ENCODE peak calls at places on chromosomes 2 and 18, in ten cellular contexts. V is fibroblast of lung, Q is GM12865, W is neural progenitor cell, I is AG09309, T is PC-9, G is osteocyte, E is stomach, A is mammary epithelial cell, U is WTC11. Z is an unnamed sample.

GRCh38 chr2:72145658-72146329 is 1.9 kb downstream of the CYP26B1 start:
- DNase-seq in V (no peak), Q (no peak), W (no peak), I (no peak), T (no peak), G (peak), E (no peak), A (no peak), U (no peak), Z (no peak)

GRCh38 chr2:203650860-203651613 is 55.4 kb upstream of the CD28 start:
- DNase-seq in V (peak), Q (peak), W (peak), I (no peak), T (no peak), G (no peak), E (peak), A (peak), U (no peak), Z (peak)

GRCh38 chr2:169221745-169222369 is 140.5 kb downstream of the LRP2 start:
- DNase-seq in V (peak), Q (no peak), W (no peak), I (no peak), T (no peak), G (no peak), E (no peak), A (peak), U (no peak), Z (peak)

GRCh38 chr2:147659051-147659450 is 185.8 kb upstream of the ACVR2A start:
- DNase-seq in V (peak), Q (no peak), W (no peak), I (no peak), T (no peak), G (no peak), E (no peak), A (no peak), U (no peak), Z (no peak)

GRCh38 chr2:212539145-212539880 is 711 bp upstream of the ERBB4 start:
- DNase-seq in V (peak), Q (peak), W (peak), I (no peak), T (no peak), G (no peak), E (peak), A (no peak), U (peak), Z (peak)

GRCh38 chr2:112728384-112729175 is 7.8 kb downstream of the NT5DC4 start:
- DNase-seq in V (no peak), Q (no peak), W (no peak), I (no peak), T (no peak), G (peak), E (no peak), A (no peak), U (no peak), Z (no peak)

GRCh38 chr2:111662771-111663470 is 221.1 kb downstream of the ANAPC1 start:
- DNase-seq in V (peak), Q (peak), W (no peak), I (no peak), T (no peak), G (peak), E (no peak), A (peak), U (no peak), Z (no peak)

GRCh38 chr2:20093263-20094141 is 42.1 kb upstream of the LAPTM4A start:
- DNase-seq in V (peak), Q (peak), W (peak), I (peak), T (peak), G (no peak), E (peak), A (peak), U (peak), Z (peak)

GRCh38 chr2:55620123-55620779 is 2.8 kb upstream of the PPP4R3B start:
- DNase-seq in V (no peak), Q (peak), W (peak), I (no peak), T (no peak), G (no peak), E (no peak), A (peak), U (peak), Z (no peak)

GRCh38 chr2:128260239-128261138 is 58.2 kb downstream of the HS6ST1 start:
- DNase-seq in V (peak), Q (no peak), W (peak), I (peak), T (peak), G (peak), E (peak), A (peak), U (peak), Z (peak)

GRCh38 chr2:195737531-195738162 is 80.6 kb downstream of the SLC39A10 start:
- DNase-seq in V (peak), Q (no peak), W (no peak), I (no peak), T (no peak), G (no peak), E (no peak), A (no peak), U (no peak), Z (no peak)

GRCh38 chr18:54232485-54233227 is 8.2 kb upstream of the MBD2 start:
- DNase-seq in V (no peak), Q (no peak), W (peak), I (no peak), T (no peak), G (no peak), E (no peak), A (no peak), U (no peak), Z (no peak)

GRCh38 chr2:28624798-28625701 is 126.6 kb upstream of the PPP1CB start:
- DNase-seq in V (peak), Q (peak), W (peak), I (no peak), T (peak), G (no peak), E (peak), A (no peak), U (no peak), Z (no peak)

GRCh38 chr18:70249118-70249517 is 39.7 kb upstream of the SOCS6 start:
- DNase-seq in V (peak), Q (no peak), W (no peak), I (peak), T (no peak), G (no peak), E (no peak), A (peak), U (no peak), Z (no peak)

GRCh38 chr2:129008055-129008880 is 689.6 kb upstream of the HS6ST1 start:
- DNase-seq in V (peak), Q (no peak), W (no peak), I (no peak), T (no peak), G (no peak), E (no peak), A (peak), U (no peak), Z (no peak)

GRCh38 chr2:1816414-1816911 is 72.1 kb upstream of the PXDN start:
- DNase-seq in V (peak), Q (no peak), W (no peak), I (no peak), T (no peak), G (no peak), E (no peak), A (no peak), U (no peak), Z (no peak)

GRCh38 chr2:241029599-241030332 is 31.3 kb downstream of the SNED1 start:
- DNase-seq in V (no peak), Q (no peak), W (no peak), I (no peak), T (no peak), G (peak), E (no peak), A (no peak), U (no peak), Z (no peak)

GRCh38 chr2:53515435-53516332 is 251.9 kb upstream of the CHAC2 start:
- DNase-seq in V (peak), Q (peak), W (peak), I (no peak), T (no peak), G (no peak), E (no peak), A (peak), U (peak), Z (no peak)
- TF ChIP-seq CTCF in V (no peak), Q (no peak), W (peak), I (peak), T (peak), G (no peak), E (no peak), A (no peak), U (no peak), Z (no peak)

GRCh38 chr18:21242141-21243040 is at the start of gene GREB1L:
- DNase-seq in V (peak), Q (peak), W (peak), I (no peak), T (peak), G (no peak), E (peak), A (peak), U (peak), Z (peak)
- TF ChIP-seq CTCF in V (no peak), Q (no peak), W (peak), I (no peak), T (no peak), G (peak), E (no peak), A (no peak), U (no peak), Z (peak)

DNA sequence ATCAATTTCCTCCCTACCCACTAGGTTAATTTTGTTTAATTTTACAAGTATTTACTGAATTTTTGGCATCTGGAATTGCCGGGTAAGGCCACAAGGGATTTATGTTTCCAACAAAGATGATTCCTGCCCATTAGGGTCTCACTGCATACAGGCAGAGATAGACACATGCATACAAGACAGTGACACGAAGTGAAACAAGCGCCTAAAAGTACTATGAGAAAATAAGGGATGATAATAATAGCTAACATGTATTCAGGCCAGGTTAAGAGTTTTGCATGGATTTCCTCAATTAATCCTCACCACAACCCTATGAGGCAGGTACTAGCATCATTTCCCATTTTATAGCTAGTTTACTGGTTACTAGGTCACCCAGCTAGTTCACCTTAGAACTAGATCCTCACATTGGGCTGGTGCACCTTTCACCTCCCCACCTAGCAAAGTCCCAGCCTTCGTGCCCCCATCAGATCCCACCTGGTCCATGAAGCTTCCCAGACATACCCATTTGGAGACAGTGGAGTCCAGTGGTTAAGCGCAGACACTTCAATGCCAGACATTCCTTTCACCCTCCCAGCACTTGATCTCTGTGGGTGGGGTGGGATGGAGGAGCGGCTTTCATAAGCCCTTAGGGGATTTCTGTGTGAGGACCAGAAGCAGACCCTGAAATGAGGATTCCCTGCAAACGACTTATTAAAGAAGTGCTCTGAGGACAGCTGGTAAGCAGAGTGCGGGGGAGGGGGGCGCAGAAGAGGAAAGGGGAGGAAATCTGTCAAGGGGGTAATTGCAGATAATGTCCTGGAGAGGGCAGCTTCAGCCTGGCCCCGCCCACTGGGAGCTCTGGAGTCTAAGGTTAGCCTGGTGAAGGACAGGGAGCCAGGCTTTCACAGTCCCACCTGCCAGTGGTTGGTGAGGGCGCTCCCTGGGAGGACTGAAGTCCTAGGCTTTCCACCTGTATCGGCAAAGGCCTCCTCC is 5.8 kb upstream of the DGUOK start:
- DNase-seq in V (no peak), Q (peak), W (peak), I (no peak), T (no peak), G (no peak), E (peak), A (no peak), U (peak), Z (no peak)
- TF ChIP-seq CTCF in V (peak), Q (peak), W (peak), I (no peak), T (no peak), G (peak), E (no peak), A (no peak), U (no peak), Z (no peak)

DNA sequence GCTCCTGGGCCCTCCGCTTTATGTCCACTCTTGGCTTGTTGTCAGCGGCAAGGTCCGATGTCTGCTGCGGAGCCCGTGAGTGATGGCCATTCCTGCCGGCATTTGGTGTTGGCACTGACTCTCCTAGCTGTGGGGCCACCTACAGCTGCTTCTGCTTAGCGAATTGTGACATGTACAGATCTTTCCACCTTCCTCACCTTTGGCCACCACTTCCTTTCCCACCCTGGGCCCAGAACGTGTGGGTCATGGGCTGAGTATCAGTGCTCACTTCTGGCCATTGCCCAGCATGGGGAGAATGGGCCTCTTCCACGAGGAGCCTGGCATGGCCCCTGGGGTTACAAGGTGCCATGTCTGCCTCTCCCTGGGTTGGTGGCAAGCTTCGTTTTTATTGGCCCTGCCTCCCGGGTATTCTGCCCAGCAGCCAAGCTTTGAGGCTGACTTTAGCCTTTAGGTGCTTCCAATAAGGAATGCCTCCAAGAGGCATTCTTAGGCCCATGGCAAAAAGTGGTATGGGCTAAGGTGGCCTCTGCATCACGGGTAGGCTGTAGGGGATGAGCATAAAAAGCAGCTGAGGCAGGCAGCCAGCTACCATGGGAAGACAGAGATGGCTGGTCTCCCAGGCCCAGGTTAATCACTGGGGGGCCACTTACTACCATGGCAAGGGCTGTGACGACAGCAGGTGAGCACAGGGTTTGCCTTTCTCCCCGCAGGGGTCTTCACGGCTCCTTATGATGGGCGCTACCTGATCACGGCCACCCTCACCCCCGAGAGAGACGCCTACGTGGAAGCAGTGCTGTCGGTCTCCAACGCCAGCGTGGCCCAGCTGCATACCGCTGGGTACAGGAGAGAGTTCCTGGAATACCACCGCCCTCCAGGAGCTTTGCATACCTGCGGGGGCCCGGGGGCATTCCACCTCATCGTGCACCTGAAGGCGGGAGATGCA is 65.8 kb downstream of the EMILIN2 start:
- DNase-seq in V (no peak), Q (no peak), W (no peak), I (no peak), T (no peak), G (peak), E (no peak), A (no peak), U (no peak), Z (no peak)
- TF ChIP-seq CTCF in V (no peak), Q (no peak), W (no peak), I (no peak), T (no peak), G (no peak), E (no peak), A (no peak), U (no peak), Z (no peak)

GRCh38 chr2:197307236-197307932 is 3.2 kb downstream of the ANKRD44 start:
- DNase-seq in V (no peak), Q (no peak), W (no peak), I (no peak), T (no peak), G (no peak), E (no peak), A (no peak), U (no peak), Z (no peak)
- TF ChIP-seq CTCF in V (peak), Q (no peak), W (no peak), I (no peak), T (no peak), G (no peak), E (no peak), A (no peak), U (no peak), Z (no peak)

GRCh38 chr18:77208969-77209368 is 40.7 kb upstream of the GALR1 start:
- DNase-seq in V (peak), Q (peak), W (no peak), I (no peak), T (peak), G (no peak), E (peak), A (no peak), U (no peak), Z (peak)

GRCh38 chr18:77205769-77206168 is 43.9 kb upstream of the GALR1 start:
- DNase-seq in V (no peak), Q (peak), W (no peak), I (no peak), T (no peak), G (no peak), E (no peak), A (no peak), U (no peak), Z (no peak)

GRCh38 chr18:77209587-77209986 is 40.1 kb upstream of the GALR1 start:
- DNase-seq in V (peak), Q (no peak), W (no peak), I (no peak), T (no peak), G (no peak), E (no peak), A (no peak), U (no peak), Z (no peak)

GRCh38 chr18:77206676-77207370 is 42.8 kb upstream of the GALR1 start:
- DNase-seq in V (peak), Q (no peak), W (no peak), I (no peak), T (no peak), G (no peak), E (no peak), A (no peak), U (no peak), Z (no peak)

DNA sequence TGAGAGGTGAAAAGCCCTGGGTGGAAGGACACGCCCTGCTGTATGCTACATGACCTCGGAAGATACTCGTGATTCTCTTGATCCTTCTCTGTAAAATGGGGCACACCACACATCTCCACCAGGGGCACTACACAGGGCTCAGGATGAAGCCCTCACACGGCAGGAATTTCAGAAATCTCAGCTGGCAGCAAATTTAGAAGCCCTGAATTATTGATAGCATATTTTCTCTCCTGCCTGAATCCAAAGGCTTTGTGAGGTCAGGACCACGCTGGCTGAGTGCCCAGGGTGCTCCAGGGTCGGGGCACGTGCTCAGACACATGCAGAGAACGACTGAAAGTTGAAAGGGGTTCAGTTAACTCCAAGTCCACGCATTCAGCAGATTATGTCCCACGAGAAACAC is 42.1 kb upstream of the GALR1 start:
- DNase-seq in V (peak), Q (peak), W (peak), I (peak), T (no peak), G (no peak), E (peak), A (peak), U (peak), Z (peak)
- TF ChIP-seq CTCF in V (peak), Q (peak), W (peak), I (peak), T (peak), G (peak), E (peak), A (peak), U (peak), Z (peak)

DNA sequence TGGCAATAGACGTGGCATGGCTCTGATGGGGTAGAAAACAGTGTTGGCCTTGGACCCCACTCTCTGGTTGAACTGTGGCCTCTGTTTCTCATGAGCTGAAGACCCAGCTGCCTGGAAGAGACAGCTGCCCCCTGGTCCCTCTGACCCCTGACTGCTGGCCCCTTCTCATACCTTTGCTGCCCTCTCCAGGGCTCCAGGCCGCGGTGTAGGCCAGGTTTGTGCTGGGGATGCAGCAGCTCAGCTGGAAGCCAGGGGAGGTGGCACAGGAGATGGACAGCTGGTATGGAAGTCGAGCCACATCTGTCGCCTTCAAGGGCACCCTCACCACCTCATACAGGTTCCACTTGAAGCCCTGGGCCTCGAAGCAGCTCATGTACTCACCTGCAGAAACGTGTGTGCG is 31.7 kb upstream of the SELENOI start:
- DNase-seq in V (no peak), Q (no peak), W (peak), I (no peak), T (no peak), G (no peak), E (no peak), A (no peak), U (peak), Z (no peak)
- TF ChIP-seq CTCF in V (peak), Q (no peak), W (peak), I (no peak), T (no peak), G (no peak), E (no peak), A (no peak), U (no peak), Z (no peak)